ENCODE peak calls at places on chromosomes 5 and 9, in five cellular contexts. H is iris pigment epithelial cell, O is AG20443, T is lower leg skin, Q is NCI-H446. B is an unnamed sample.

GRCh38 chr9:96604005-96604320 is 15.7 kb downstream of the CDC14B start:
- DNase-seq in Q (no peak), T (peak; percentile 49), O (peak; percentile 75), H (no peak), B (no peak)

GRCh38 chr9:37760416-37761165 is 7.0 kb downstream of the TRMT10B start:
- DNase-seq in O (peak; percentile 42), H (peak; percentile 89), Q (no peak), T (no peak), B (no peak)

GRCh38 chr9:111678293-111678692 is 16.9 kb downstream of the GNG10 start:
- DNase-seq in O (no peak), T (no peak), H (no peak), Q (no peak), B (no peak)

GRCh38 chr5:113336975-113337374 is 97.8 kb downstream of the TSSK1B start:
- DNase-seq in O (peak; percentile 55), T (peak; percentile 40), Q (peak; percentile 5), H (peak; percentile 70), B (peak; percentile 60)

GRCh38 chr5:18072600-18072999 is 438.3 kb downstream of the TAF11L14 start:
- DNase-seq in O (no peak), T (no peak), Q (no peak), H (no peak), B (no peak)

GRCh38 chr5:95925345-95925744 is 36.3 kb downstream of the ELL2 start:
- DNase-seq in O (no peak), Q (no peak), H (no peak), T (no peak), B (no peak)

GRCh38 chr5:143837306-143837848 is 25.4 kb downstream of the HMHB1 start:
- DNase-seq in H (peak; percentile 68), T (no peak), O (peak; percentile 66), Q (no peak), B (no peak)

GRCh38 chr9:38622083-38622674 is 1.8 kb upstream of the ANKRD18A start:
- DNase-seq in O (no peak), Q (no peak), H (no peak), T (no peak), B (no peak)

GRCh38 chr5:61394078-61394701 is 62.1 kb downstream of the ZSWIM6 start:
- DNase-seq in T (no peak), H (peak; percentile 41), Q (no peak), O (no peak), B (no peak)

GRCh38 chr5:110413856-110414255 is 312.6 kb downstream of the TMEM232 start:
- DNase-seq in Q (no peak), O (peak; percentile 5), H (no peak), T (no peak), B (no peak)

GRCh38 chr5:177501874-177502678 is 4.7 kb upstream of the PDLIM7 start:
- DNase-seq in T (no peak), Q (no peak), O (no peak), H (no peak), B (no peak)

GRCh38 chr5:103474671-103475070 is 87.9 kb downstream of the NUDT12 start:
- DNase-seq in H (peak; percentile 32), O (no peak), Q (no peak), T (no peak), B (peak; percentile 8)